ENCODE peak calls at places on chromosomes 13 and 19, in seven cellular contexts. W is foreskin keratinocyte; J is astrocyte of the hippocampus; A is spleen; N is stimulated activated CD8-positive, alpha-beta memory T cell treated with anti-CD3 and anti-CD28 coated beads, Interleukin-4, amount 100 ng/mL, for 4 hours; V is EL; R is HEK293T. Q is an unnamed sample.

GRCh38 chr13:111943229-111943795 is 123.6 kb upstream of the SOX1 start:
- DNase-seq in R (no peak), W (no peak), N (no peak), A (peak; percentile 62), J (no peak), V (no peak), Q (no peak)

GRCh38 chr19:641702-642101 is 2.0 kb downstream of the FGF22 start:
- DNase-seq in V (no peak), W (no peak), A (no peak), N (no peak), R (no peak), J (no peak), Q (no peak)

GRCh38 chr13:24271611-24272451 is 37.5 kb upstream of the C1QTNF9 start:
- DNase-seq in V (peak; percentile 45), R (peak; percentile 32), N (no peak), W (peak; percentile 56), J (peak; percentile 86), A (peak; percentile 93), Q (no peak)

GRCh38 chr19:7562646-7563393 is 27.3 kb downstream of the PNPLA6 start:
- DNase-seq in A (no peak), J (peak; percentile 18), V (no peak), R (peak; percentile 26), N (no peak), W (no peak), Q (no peak)

GRCh38 chr19:41999071-41999877 is 5.2 kb upstream of the ATP1A3 start:
- DNase-seq in J (no peak), A (no peak), V (no peak), W (no peak), N (no peak), R (no peak), Q (no peak)

GRCh38 chr13:91664036-91664435 is 265.6 kb downstream of the GPC5 start:
- DNase-seq in V (no peak), A (no peak), N (no peak), W (peak; percentile 81), R (no peak), J (no peak), Q (no peak)

GRCh38 chr13:97555034-97555433 is 121.1 kb downstream of the RAP2A start:
- DNase-seq in V (no peak), W (no peak), N (no peak), R (no peak), J (no peak), A (no peak), Q (no peak)

GRCh38 chr19:7370546-7370945 is 21.8 kb downstream of the ARHGEF18 start:
- DNase-seq in J (no peak), V (no peak), W (no peak), R (no peak), N (no peak), A (no peak), Q (no peak)

GRCh38 chr19:40267601-40267997 is 17.5 kb downstream of the AKT2 start:
- DNase-seq in A (no peak), R (no peak), W (no peak), N (no peak), J (no peak), V (no peak), Q (no peak)

GRCh38 chr13:99481357-99481756 is 19.9 kb upstream of the TM9SF2 start:
- DNase-seq in V (no peak), N (no peak), A (no peak), W (peak; percentile 78), J (no peak), R (no peak), Q (no peak)

GRCh38 chr13:37313383-37313782 is 207.9 kb upstream of the CSNK1A1L start:
- DNase-seq in W (peak; percentile 98), N (no peak), V (peak; percentile 69), J (peak; percentile 87), A (no peak), R (no peak), Q (no peak)

GRCh38 chr13:78299832-78300623 is 303.3 kb downstream of the POU4F1 start:
- DNase-seq in R (no peak), V (no peak), A (no peak), W (no peak), J (no peak), N (no peak), Q (no peak)

GRCh38 chr13:111503905-111504695 is 183.7 kb downstream of the TEX29 start:
- DNase-seq in W (peak; percentile 3), J (no peak), A (no peak), V (no peak), R (no peak), N (no peak), Q (no peak)

GRCh38 chr19:51181913-51182419 is 39.9 kb downstream of the SIGLEC7 start:
- DNase-seq in V (no peak), W (no peak), A (peak; percentile 70), N (no peak), R (no peak), J (no peak), Q (no peak)

GRCh38 chr19:37537391-37537947 is 30.7 kb downstream of the ZNF793 start:
- DNase-seq in R (no peak), A (no peak), N (no peak), V (no peak), W (peak; percentile 9), J (no peak), Q (no peak)

GRCh38 chr13:92315265-92315664 is 911.3 kb upstream of the GPC6 start:
- DNase-seq in V (no peak), J (peak; percentile 42), N (no peak), W (no peak), R (no peak), A (no peak), Q (no peak)

GRCh38 chr19:48466571-48467325 is 2.4 kb upstream of the CYTH2 start:
- DNase-seq in J (peak; percentile 61), N (no peak), V (peak; percentile 77), A (no peak), W (no peak), R (no peak), Q (no peak)

GRCh38 chr19:40686882-40687524 is 3.4 kb downstream of the NUMBL start:
- DNase-seq in N (no peak), V (no peak), A (peak; percentile 69), W (no peak), R (no peak), J (no peak), Q (no peak)

GRCh38 chr19:49056101-49056901 is 1.2 kb downstream of the CGB7 start:
- DNase-seq in W (peak; percentile 68), V (peak; percentile 74), J (peak; percentile 84), R (peak; percentile 77), A (peak; percentile 86), N (no peak), Q (peak; percentile 48)

GRCh38 chr19:11699931-11700794 is 38.6 kb downstream of the ZNF823 start:
- DNase-seq in N (no peak), J (peak; percentile 57), V (peak; percentile 28), A (no peak), W (peak; percentile 16), R (peak; percentile 37), Q (peak; percentile 19)

GRCh38 chr13:95039415-95039814 is 261.8 kb downstream of the ABCC4 start:
- DNase-seq in R (no peak), V (peak; percentile 12), A (no peak), W (peak; percentile 5), N (no peak), J (no peak), Q (no peak)

GRCh38 chr13:52177276-52177675 is 17.9 kb upstream of the NEK3 start:
- DNase-seq in J (no peak), W (no peak), V (no peak), R (no peak), A (no peak), N (no peak), Q (no peak)

GRCh38 chr13:43303040-43303729 is 279.8 kb downstream of the DNAJC15 start:
- DNase-seq in J (peak; percentile 87), W (peak; percentile 32), A (no peak), V (peak; percentile 69), R (peak; percentile 55), N (no peak), Q (no peak)

GRCh38 chr19:2507109-2507508 is 31.2 kb downstream of the GADD45B start:
- DNase-seq in R (peak; percentile 37), V (peak; percentile 29), N (no peak), A (no peak), W (no peak), J (no peak), Q (peak; percentile 13)

GRCh38 chr19:12364391-12365093 is 941 bp downstream of the ZNF442 start:
- DNase-seq in N (no peak), V (peak; percentile 31), W (no peak), A (peak; percentile 73), R (peak; percentile 10), J (peak; percentile 51), Q (no peak)

GRCh38 chr19:2774953-2775555 is 8.0 kb downstream of the SGTA start:
- DNase-seq in W (no peak), J (no peak), A (no peak), N (no peak), R (no peak), V (no peak), Q (no peak)

GRCh38 chr19:10044390-10044789 is 31.1 kb downstream of the RDH8 start:
- DNase-seq in W (no peak), J (no peak), N (no peak), A (no peak), R (peak; percentile 57), V (no peak), Q (no peak)

GRCh38 chr13:48595330-48596127 is 58.2 kb upstream of the CYSLTR2 start:
- DNase-seq in W (peak; percentile 53), R (peak; percentile 36), A (no peak), V (peak; percentile 62), J (peak; percentile 77), N (peak; percentile 22), Q (peak; percentile 9)

GRCh38 chr19:10228925-10229324 is 2.2 kb downstream of the S1PR2 start:
- DNase-seq in W (no peak), R (peak; percentile 59), V (peak; percentile 44), A (no peak), J (no peak), N (no peak), Q (no peak)

Q was measured in SW 1271.